ENCODE peak calls at places on chromosomes 2 and 18, in four cellular contexts. H is K562, J is GM12878, U is HepG2. D is an unnamed sample.

GRCh38 chr2:219551863-219552381 is 8.1 kb downstream of the TMEM198 start:
- DNase-seq in H (no peak), J (no peak), U (no peak), D (no peak)

GRCh38 chr2:6545336-6545735 is 320.4 kb downstream of the CMPK2 start:
- DNase-seq in H (no peak), J (no peak), U (no peak), D (no peak)

GRCh38 chr2:70981421-70981820 is 3.0 kb downstream of the ANKRD53 start:
- DNase-seq in H (no peak), J (no peak), U (no peak), D (no peak)

GRCh38 chr2:30026091-30027055 is 105.0 kb upstream of the ALK start:
- DNase-seq in H (peak; percentile 45), J (no peak), U (peak; percentile 13), D (peak; percentile 73)

GRCh38 chr2:241666627-241667400 is 19.8 kb downstream of the DTYMK start:
- DNase-seq in H (no peak), J (no peak), U (no peak), D (no peak)

GRCh38 chr2:240569998-240570530 is 1.8 kb downstream of the RNPEPL1 start:
- DNase-seq in H (no peak), J (no peak), U (no peak), D (peak; percentile 3)

GRCh38 chr2:200667397-200667796 is 81.6 kb downstream of the AOX1 start:
- DNase-seq in H (peak; percentile 47), J (no peak), U (no peak), D (no peak)

GRCh38 chr18:79389689-79390088 is 6.0 kb upstream of the NFATC1 start:
- DNase-seq in H (no peak), J (no peak), U (no peak), D (peak; percentile 5)

GRCh38 chr2:189719531-189719930 is 43.1 kb downstream of the OSGEPL1 start:
- DNase-seq in H (no peak), J (no peak), U (no peak), D (no peak)

GRCh38 chr2:156023266-156023879 is 309.1 kb downstream of the NR4A2 start:
- DNase-seq in H (no peak), J (no peak), U (no peak), D (no peak)

GRCh38 chr2:202780514-202781021 is 91.0 kb downstream of the ICA1L start:
- DNase-seq in H (no peak), J (peak; percentile 39), U (no peak), D (no peak)

GRCh38 chr2:233821196-233821595 is 33.1 kb downstream of the HJURP start:
- DNase-seq in H (no peak), J (no peak), U (no peak), D (no peak)

GRCh38 chr2:128284841-128285240 is 33.8 kb downstream of the HS6ST1 start:
- DNase-seq in H (no peak), J (no peak), U (no peak), D (no peak)

GRCh38 chr18:21342372-21342771 is 100.3 kb downstream of the GREB1L start:
- DNase-seq in H (no peak), J (no peak), U (no peak), D (no peak)

GRCh38 chr2:145649061-145649460 is 1129.1 kb upstream of the ZEB2 start:
- DNase-seq in H (no peak), J (no peak), U (no peak), D (no peak)

GRCh38 chr18:77133920-77134496 is 1.4 kb upstream of the MBP start:
- DNase-seq in H (peak; percentile 9), J (no peak), U (peak; percentile 20), D (no peak)

GRCh38 chr2:179467927-179468326 is 203.3 kb upstream of the SESTD1 start:
- DNase-seq in H (no peak), J (no peak), U (no peak), D (no peak)

GRCh38 chr2:216730871-216731270 is 35.5 kb upstream of the IGFBP5 start:
- DNase-seq in H (no peak), J (no peak), U (no peak), D (no peak)

GRCh38 chr2:216735086-216735485 is 39.7 kb upstream of the IGFBP5 start:
- DNase-seq in H (no peak), J (no peak), U (no peak), D (no peak)

GRCh38 chr2:216732334-216732733 is 37.0 kb upstream of the IGFBP5 start:
- DNase-seq in H (no peak), J (no peak), U (no peak), D (no peak)

GRCh38 chr2:216731465-216731864 is 36.1 kb upstream of the IGFBP5 start:
- DNase-seq in H (no peak), J (no peak), U (no peak), D (no peak)

DNA sequence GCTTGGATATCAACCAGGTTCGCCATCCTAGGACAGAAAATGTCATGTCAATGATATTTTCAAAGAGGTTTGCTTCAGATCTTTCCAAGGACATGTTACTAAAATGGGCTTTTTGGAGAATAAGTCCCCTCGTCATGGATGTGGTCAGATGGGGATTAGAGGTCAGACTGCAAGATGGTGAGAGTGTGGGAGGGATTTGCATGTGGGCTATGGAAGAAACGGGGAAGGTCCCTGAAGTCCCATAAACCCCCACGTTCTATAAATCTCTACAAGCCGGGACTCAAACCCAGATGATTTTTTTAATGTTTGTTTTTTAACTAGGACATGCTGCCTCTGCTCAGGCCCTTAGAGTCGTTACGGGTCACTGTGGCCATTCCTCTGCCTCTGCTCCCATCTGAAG is 37.7 kb upstream of the IGFBP5 start:
- DNase-seq in H (no peak), J (no peak), U (no peak), D (no peak)
- TF ChIP-seq NR2C2 in H (no peak), J (no peak), U (no peak), D (no peak)

GRCh38 chr2:137838255-137839092 is 125.8 kb upstream of the HNMT start:
- DNase-seq in H (peak; percentile 42), J (no peak), U (peak; percentile 58), D (no peak)
- TF ChIP-seq NR2C2 in H (no peak), J (no peak), U (no peak), D (no peak)

DNA sequence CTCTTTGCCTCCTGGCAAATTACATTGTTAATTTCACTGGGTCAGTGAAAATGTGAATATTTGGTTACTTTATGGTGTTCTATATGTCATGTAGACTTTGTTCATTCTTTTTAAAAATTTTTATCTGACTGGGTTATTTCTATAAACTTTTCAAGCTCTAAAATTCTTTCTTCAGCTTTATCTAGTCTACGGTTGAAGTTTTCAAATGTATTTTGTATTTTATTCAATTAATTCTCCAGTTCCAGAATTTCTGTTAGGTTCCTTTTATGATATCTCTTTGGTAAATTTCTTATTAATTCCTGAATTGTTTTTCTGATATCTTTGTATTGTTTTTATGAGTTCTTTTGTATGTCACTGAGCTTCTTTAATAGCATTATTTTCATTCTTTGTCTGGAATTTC is 228.1 kb downstream of the LPIN1 start:
- DNase-seq in H (no peak), J (no peak), U (no peak), D (no peak)
- TF ChIP-seq NR2C2 in H (no peak), J (no peak), U (no peak), D (no peak)

GRCh38 chr2:54610700-54611099 is 112.8 kb upstream of the EML6 start:
- DNase-seq in H (no peak), J (no peak), U (no peak), D (no peak)
- TF ChIP-seq NR2C2 in H (no peak), J (no peak), U (no peak), D (no peak)

GRCh38 chr2:18362696-18363095 is 197.8 kb downstream of the RDH14 start:
- DNase-seq in H (no peak), J (no peak), U (no peak), D (no peak)
- TF ChIP-seq NR2C2 in H (no peak), J (no peak), U (no peak), D (no peak)

GRCh38 chr2:235328991-235329390 is 164.9 kb upstream of the AGAP1 start:
- DNase-seq in H (no peak), J (no peak), U (no peak), D (no peak)
- TF ChIP-seq NR2C2 in H (no peak), J (no peak), U (no peak), D (no peak)

GRCh38 chr18:66168834-66169233 is 418.0 kb downstream of the CDH7 start:
- DNase-seq in H (no peak), J (no peak), U (no peak), D (no peak)
- TF ChIP-seq NR2C2 in H (no peak), J (no peak), U (no peak), D (no peak)

GRCh38 chr2:187617120-187617519 is 62.9 kb upstream of the TFPI start:
- DNase-seq in H (no peak), J (no peak), U (no peak), D (no peak)

GRCh38 chr2:187617925-187618324 is 63.7 kb upstream of the TFPI start:
- DNase-seq in H (no peak), J (no peak), U (no peak), D (no peak)

GRCh38 chr2:187614756-187615155 is 60.5 kb upstream of the TFPI start:
- DNase-seq in H (no peak), J (no peak), U (no peak), D (no peak)

GRCh38 chr2:187612857-187613256 is 58.6 kb upstream of the TFPI start:
- DNase-seq in H (no peak), J (no peak), U (no peak), D (no peak)

DNA sequence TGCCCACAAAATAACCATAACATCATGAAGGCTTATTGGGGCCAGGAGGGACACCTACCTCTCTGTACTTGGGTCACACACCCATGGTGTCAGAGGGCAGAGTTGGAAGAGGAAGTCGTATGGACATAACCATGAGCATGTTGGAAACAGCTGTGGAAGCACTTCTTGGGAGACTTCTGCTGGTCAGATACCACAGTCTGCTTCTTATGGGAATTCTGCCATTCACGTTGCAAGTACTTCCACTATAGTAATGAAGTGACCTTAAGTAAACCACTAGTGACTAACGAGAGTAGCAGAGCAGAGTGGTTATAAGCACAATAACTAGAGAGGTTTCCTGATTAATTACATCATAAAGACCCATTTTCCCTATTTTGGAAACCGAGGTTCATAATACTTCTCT is 61.1 kb upstream of the TFPI start:
- DNase-seq in H (no peak), J (no peak), U (no peak), D (no peak)
- TF ChIP-seq NR2C2 in H (no peak), J (no peak), U (no peak), D (no peak)